ENCODE peak calls at places on chromosome 11, in six cellular contexts. One of them, this sample, is unnamed.

GRCh38 chr11:88414981-88415391 is 77.5 kb upstream of the CTSC start:
- DNase-seq in iPS-NIHi11: no peak
- DNase-seq in IMR-90: peak; percentile 44
- DNase-seq in activated naive CD8-positive, alpha-beta T cell treated with anti-CD3 and anti-CD28 coated beads for 36 hours: peak; percentile 18
- DNase-seq in RPMI8226: peak; percentile 10
- DNase-seq in uterus: no peak
- DNase-seq in this sample: no peak

GRCh38 chr11:119361056-119361787 is 14.7 kb upstream of the MFRP start:
- DNase-seq in uterus: peak; percentile 75
- DNase-seq in activated naive CD8-positive, alpha-beta T cell treated with anti-CD3 and anti-CD28 coated beads for 36 hours: no peak
- DNase-seq in IMR-90: peak; percentile 87
- DNase-seq in iPS-NIHi11: no peak
- DNase-seq in RPMI8226: peak; percentile 44
- DNase-seq in this sample: peak; percentile 60

GRCh38 chr11:10451399-10452116 is 3.5 kb upstream of the AMPD3 start:
- DNase-seq in uterus: no peak
- DNase-seq in activated naive CD8-positive, alpha-beta T cell treated with anti-CD3 and anti-CD28 coated beads for 36 hours: no peak
- DNase-seq in IMR-90: no peak
- DNase-seq in RPMI8226: peak; percentile 25
- DNase-seq in iPS-NIHi11: no peak
- DNase-seq in this sample: no peak

GRCh38 chr11:15473954-15474837 is 359.5 kb downstream of the INSC start:
- DNase-seq in iPS-NIHi11: no peak
- DNase-seq in activated naive CD8-positive, alpha-beta T cell treated with anti-CD3 and anti-CD28 coated beads for 36 hours: no peak
- DNase-seq in RPMI8226: no peak
- DNase-seq in uterus: no peak
- DNase-seq in IMR-90: no peak
- DNase-seq in this sample: no peak

GRCh38 chr11:34346551-34346950 is 11.3 kb downstream of the ABTB2 start:
- DNase-seq in iPS-NIHi11: no peak
- DNase-seq in uterus: peak; percentile 48
- DNase-seq in activated naive CD8-positive, alpha-beta T cell treated with anti-CD3 and anti-CD28 coated beads for 36 hours: no peak
- DNase-seq in RPMI8226: no peak
- DNase-seq in IMR-90: no peak
- DNase-seq in this sample: no peak

GRCh38 chr11:41351825-41352224 is 107.6 kb downstream of the LRRC4C start:
- DNase-seq in uterus: no peak
- DNase-seq in activated naive CD8-positive, alpha-beta T cell treated with anti-CD3 and anti-CD28 coated beads for 36 hours: no peak
- DNase-seq in iPS-NIHi11: no peak
- DNase-seq in RPMI8226: no peak
- DNase-seq in IMR-90: no peak
- DNase-seq in this sample: no peak

GRCh38 chr11:133844217-133844616 is 1.1 kb downstream of the SPATA19 start:
- DNase-seq in activated naive CD8-positive, alpha-beta T cell treated with anti-CD3 and anti-CD28 coated beads for 36 hours: no peak
- DNase-seq in IMR-90: no peak
- DNase-seq in RPMI8226: no peak
- DNase-seq in iPS-NIHi11: no peak
- DNase-seq in uterus: no peak
- DNase-seq in this sample: no peak

GRCh38 chr11:113369411-113369810 is 18.2 kb upstream of the ANKK1 start:
- DNase-seq in RPMI8226: no peak
- DNase-seq in iPS-NIHi11: no peak
- DNase-seq in activated naive CD8-positive, alpha-beta T cell treated with anti-CD3 and anti-CD28 coated beads for 36 hours: no peak
- DNase-seq in uterus: no peak
- DNase-seq in IMR-90: no peak
- DNase-seq in this sample: no peak

GRCh38 chr11:7252683-7253213 is 1.0 kb downstream of the SYT9 start:
- DNase-seq in RPMI8226: no peak
- DNase-seq in iPS-NIHi11: peak; percentile 37
- DNase-seq in uterus: no peak
- DNase-seq in activated naive CD8-positive, alpha-beta T cell treated with anti-CD3 and anti-CD28 coated beads for 36 hours: no peak
- DNase-seq in IMR-90: no peak
- DNase-seq in this sample: peak; percentile 41

GRCh38 chr11:133905677-133906156 is 51.1 kb downstream of the IGSF9B start:
- DNase-seq in iPS-NIHi11: no peak
- DNase-seq in RPMI8226: no peak
- DNase-seq in activated naive CD8-positive, alpha-beta T cell treated with anti-CD3 and anti-CD28 coated beads for 36 hours: no peak
- DNase-seq in IMR-90: no peak
- DNase-seq in uterus: no peak
- DNase-seq in this sample: no peak

GRCh38 chr11:34493926-34494595 is 19.5 kb downstream of the ELF5 start:
- DNase-seq in iPS-NIHi11: no peak
- DNase-seq in activated naive CD8-positive, alpha-beta T cell treated with anti-CD3 and anti-CD28 coated beads for 36 hours: no peak
- DNase-seq in uterus: no peak
- DNase-seq in RPMI8226: no peak
- DNase-seq in IMR-90: no peak
- DNase-seq in this sample: no peak

GRCh38 chr11:47328449-47329390 is 23.8 kb downstream of the MYBPC3 start:
- DNase-seq in uterus: no peak
- DNase-seq in iPS-NIHi11: no peak
- DNase-seq in IMR-90: no peak
- DNase-seq in activated naive CD8-positive, alpha-beta T cell treated with anti-CD3 and anti-CD28 coated beads for 36 hours: no peak
- DNase-seq in RPMI8226: no peak
- DNase-seq in this sample: peak; percentile 53

GRCh38 chr11:65479184-65480145 is 19.4 kb upstream of the MALAT1 start:
- DNase-seq in iPS-NIHi11: no peak
- DNase-seq in IMR-90: peak; percentile 95
- DNase-seq in activated naive CD8-positive, alpha-beta T cell treated with anti-CD3 and anti-CD28 coated beads for 36 hours: no peak
- DNase-seq in uterus: peak; percentile 72
- DNase-seq in RPMI8226: peak; percentile 18
- DNase-seq in this sample: peak; percentile 68

GRCh38 chr11:74398244-74399159 is at the start of gene PGM2L1:
- DNase-seq in RPMI8226: peak; percentile 96
- DNase-seq in IMR-90: peak; percentile 90
- DNase-seq in iPS-NIHi11: peak; percentile 92
- DNase-seq in uterus: peak; percentile 91
- DNase-seq in activated naive CD8-positive, alpha-beta T cell treated with anti-CD3 and anti-CD28 coated beads for 36 hours: peak; percentile 92
- DNase-seq in this sample: peak; percentile 94

GRCh38 chr11:76704171-76704948 is 33.8 kb upstream of the LRRC32 start:
- DNase-seq in RPMI8226: peak; percentile 34
- DNase-seq in uterus: no peak
- DNase-seq in IMR-90: no peak
- DNase-seq in iPS-NIHi11: peak; percentile 83
- DNase-seq in activated naive CD8-positive, alpha-beta T cell treated with anti-CD3 and anti-CD28 coated beads for 36 hours: no peak
- DNase-seq in this sample: no peak